ENCODE peak calls at places on chromosome 10, in seven cellular contexts. C is NCI-H2081; T is chondrocyte; R is stimulated activated CD8-positive, alpha-beta memory T cell treated with anti-CD3 and anti-CD28 coated beads, Interleukin-4, amount 100 ng/mL, for 24 hours; O is activated naive CD8-positive, alpha-beta T cell treated with anti-CD3 and anti-CD28 coated beads, Interleukin-2, amount 10 ng/mL, durations not matched to agents 7 days and 5 days; D is left cardiac atrium; F is NCI-H1105. W is an unnamed sample.

GRCh38 chr10:33880291-33880690 is 545.8 kb upstream of the NRP1 start:
- DNase-seq in C (no peak), T (no peak), R (no peak), O (no peak), D (no peak), F (no peak), W (no peak)

GRCh38 chr10:42753507-42754154 is 29.0 kb upstream of the BMS1 start:
- DNase-seq in C (no peak), T (no peak), R (no peak), O (peak), D (peak), F (no peak), W (no peak)

GRCh38 chr10:124745678-124746077 is 1.5 kb upstream of the FAM53B start:
- DNase-seq in C (no peak), T (no peak), R (no peak), O (no peak), D (no peak), F (peak), W (no peak)

GRCh38 chr10:127308031-127308430 is 111.6 kb upstream of the INSYN2A start:
- DNase-seq in C (no peak), T (peak), R (no peak), O (no peak), D (no peak), F (no peak), W (no peak)

GRCh38 chr10:35641430-35642015 is 573 bp downstream of the FZD8 start:
- DNase-seq in C (no peak), T (no peak), R (no peak), O (peak), D (no peak), F (no peak), W (no peak)

GRCh38 chr10:78806805-78807221 is 262.0 kb upstream of the ZMIZ1 start:
- DNase-seq in C (no peak), T (no peak), R (no peak), O (no peak), D (no peak), F (no peak), W (no peak)

GRCh38 chr10:15483215-15483970 is 112.3 kb upstream of the FAM171A1 start:
- DNase-seq in C (no peak), T (no peak), R (no peak), O (no peak), D (no peak), F (no peak), W (no peak)

GRCh38 chr10:50452603-50453002 is 171.2 kb downstream of the SGMS1 start:
- DNase-seq in C (no peak), T (no peak), R (no peak), O (no peak), D (no peak), F (no peak), W (no peak)

GRCh38 chr10:11856678-11857077 is 33.5 kb downstream of the PROSER2 start:
- DNase-seq in C (no peak), T (no peak), R (no peak), O (no peak), D (no peak), F (no peak), W (no peak)

GRCh38 chr10:63157845-63158624 is 24.9 kb downstream of the NRBF2 start:
- DNase-seq in C (peak), T (no peak), R (no peak), O (no peak), D (no peak), F (peak), W (peak)

GRCh38 chr10:79349072-79349491 is 1.8 kb downstream of the PPIF start:
- DNase-seq in C (no peak), T (no peak), R (no peak), O (no peak), D (no peak), F (no peak), W (no peak)